ENCODE peak calls at places on chromosomes 11 and 22, in seven cellular contexts. L, A, E, F, I, C and P are unnamed samples.
A peak's percentile ranks its signal among the peaks of the same experiment; 100 is the strongest.

GRCh38 chr11:37449146-37449545 is 851.1 kb upstream of the RAG2 start:
- DNase-seq in E (no peak), F (peak; percentile 30), A (peak; percentile 43), L (peak; percentile 31), C (no peak), I (peak; percentile 78), P (no peak)

GRCh38 chr11:2904153-2905052 is 18.8 kb upstream of the CDKN1C start:
- DNase-seq in L (no peak), C (no peak), I (no peak), A (no peak), E (peak; percentile 72), F (no peak), P (no peak)

GRCh38 chr11:235998-236773 is at the start of gene SIRT3:
- DNase-seq in F (peak; percentile 94), L (peak; percentile 87), A (peak; percentile 95), C (peak; percentile 80), I (peak; percentile 67), E (peak; percentile 89), P (peak; percentile 78)

GRCh38 chr11:79087238-79087956 is 353.4 kb downstream of the TENM4 start:
- DNase-seq in I (peak; percentile 43), E (no peak), F (peak; percentile 78), A (peak; percentile 85), L (peak; percentile 8), C (no peak), P (no peak)

GRCh38 chr11:70742553-70743291 is 344.4 kb downstream of the CTTN start:
- DNase-seq in A (peak; percentile 95), I (no peak), E (peak; percentile 82), C (no peak), L (no peak), F (peak; percentile 90), P (no peak)

GRCh38 chr11:78643676-78644056 is 69.0 kb upstream of the NARS2 start:
- DNase-seq in E (no peak), L (no peak), C (no peak), F (no peak), A (no peak), I (no peak), P (no peak)

GRCh38 chr11:46991391-46991790 is 54.8 kb downstream of the CSTPP1 start:
- DNase-seq in C (no peak), L (no peak), I (no peak), E (no peak), F (no peak), A (no peak), P (no peak)

GRCh38 chr11:120859552-120860295 is 164.2 kb upstream of the TBCEL start:
- DNase-seq in A (no peak), I (no peak), F (no peak), L (no peak), C (no peak), E (no peak), P (no peak)

GRCh38 chr11:69125861-69126260 is 29.9 kb upstream of the SMIM38 start:
- DNase-seq in A (no peak), C (no peak), F (no peak), E (no peak), I (no peak), L (no peak), P (no peak)

GRCh38 chr11:24637520-24637919 is 140.7 kb downstream of the LUZP2 start:
- DNase-seq in E (no peak), L (no peak), A (no peak), I (no peak), F (peak; percentile 12), C (no peak), P (no peak)

GRCh38 chr22:37628830-37629229 is 10.6 kb upstream of the SH3BP1 start:
- DNase-seq in E (no peak), C (no peak), F (no peak), L (no peak), A (no peak), I (no peak), P (no peak)
- H3K4me1 ChIP-seq in E (peaks cover 38% of the 10 kb centered on the region), C (peaks cover 88% of the 10 kb centered on the region), F (peaks cover 8% of the 10 kb centered on the region), L (peaks cover 10% of the 10 kb centered on the region), A (peaks cover 4% of the 10 kb centered on the region), I (peaks cover 9% of the 10 kb centered on the region), P (peaks cover 5% of the 10 kb centered on the region)

GRCh38 chr22:37627091-37627490 is 12.4 kb upstream of the SH3BP1 start:
- DNase-seq in I (no peak), E (no peak), F (no peak), A (no peak), C (no peak), L (peak; percentile 45), P (no peak)

GRCh38 chr22:37626144-37626543 is 13.3 kb upstream of the SH3BP1 start:
- DNase-seq in C (no peak), L (no peak), A (no peak), E (peak; percentile 51), F (no peak), I (peak; percentile 59), P (peak; percentile 80)

GRCh38 chr22:37624876-37625275 is 14.6 kb upstream of the SH3BP1 start:
- DNase-seq in A (no peak), L (no peak), C (no peak), E (no peak), I (no peak), F (no peak), P (no peak)

GRCh38 chr22:37626556-37627075 is 12.9 kb upstream of the SH3BP1 start:
- DNase-seq in A (no peak), C (no peak), F (no peak), L (no peak), E (no peak), I (no peak), P (no peak)

DNA sequence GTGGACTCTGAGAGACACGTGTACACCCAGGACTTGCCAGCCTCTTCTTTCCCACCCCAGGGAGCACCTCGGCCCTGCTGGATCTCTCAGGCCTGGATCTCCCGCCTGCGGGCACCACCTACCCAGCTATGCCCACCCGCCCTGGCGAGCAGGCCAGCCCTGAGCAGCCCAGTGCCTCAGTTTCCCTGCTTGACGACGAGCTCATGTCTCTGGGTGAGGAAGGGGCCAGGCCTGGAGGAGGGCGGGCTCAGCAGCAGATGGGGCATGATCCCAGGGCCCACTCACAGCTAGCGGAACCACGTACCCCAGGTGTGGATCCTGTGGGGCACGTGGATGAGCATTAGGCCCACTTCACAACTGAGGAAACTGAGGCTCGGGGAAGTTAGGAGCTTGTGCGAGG is 13.7 kb upstream of the SH3BP1 start:
- DNase-seq in I (no peak), L (no peak), E (no peak), A (no peak), F (no peak), C (no peak), P (no peak)
- H3K4me1 ChIP-seq in I (no peaks in the 10 kb centered on the region), L (no peaks in the 10 kb centered on the region), E (peaks cover 23% of the 10 kb centered on the region), A (no peaks in the 10 kb centered on the region), F (no peaks in the 10 kb centered on the region), C (peaks cover 66% of the 10 kb centered on the region), P (peaks cover 31% of the 10 kb centered on the region)

GRCh38 chr11:12793506-12793905 is 119.3 kb downstream of the TEAD1 start:
- DNase-seq in I (no peak), A (no peak), E (no peak), F (no peak), L (no peak), C (no peak), P (no peak)
- H3K4me1 ChIP-seq in I (peaks cover 6% of the 10 kb centered on the region), A (peaks cover 19% of the 10 kb centered on the region), E (peaks cover 2% of the 10 kb centered on the region), F (peaks cover 48% of the 10 kb centered on the region), L (peaks cover 29% of the 10 kb centered on the region), C (no peaks in the 10 kb centered on the region), P (peaks cover 11% of the 10 kb centered on the region)

DNA sequence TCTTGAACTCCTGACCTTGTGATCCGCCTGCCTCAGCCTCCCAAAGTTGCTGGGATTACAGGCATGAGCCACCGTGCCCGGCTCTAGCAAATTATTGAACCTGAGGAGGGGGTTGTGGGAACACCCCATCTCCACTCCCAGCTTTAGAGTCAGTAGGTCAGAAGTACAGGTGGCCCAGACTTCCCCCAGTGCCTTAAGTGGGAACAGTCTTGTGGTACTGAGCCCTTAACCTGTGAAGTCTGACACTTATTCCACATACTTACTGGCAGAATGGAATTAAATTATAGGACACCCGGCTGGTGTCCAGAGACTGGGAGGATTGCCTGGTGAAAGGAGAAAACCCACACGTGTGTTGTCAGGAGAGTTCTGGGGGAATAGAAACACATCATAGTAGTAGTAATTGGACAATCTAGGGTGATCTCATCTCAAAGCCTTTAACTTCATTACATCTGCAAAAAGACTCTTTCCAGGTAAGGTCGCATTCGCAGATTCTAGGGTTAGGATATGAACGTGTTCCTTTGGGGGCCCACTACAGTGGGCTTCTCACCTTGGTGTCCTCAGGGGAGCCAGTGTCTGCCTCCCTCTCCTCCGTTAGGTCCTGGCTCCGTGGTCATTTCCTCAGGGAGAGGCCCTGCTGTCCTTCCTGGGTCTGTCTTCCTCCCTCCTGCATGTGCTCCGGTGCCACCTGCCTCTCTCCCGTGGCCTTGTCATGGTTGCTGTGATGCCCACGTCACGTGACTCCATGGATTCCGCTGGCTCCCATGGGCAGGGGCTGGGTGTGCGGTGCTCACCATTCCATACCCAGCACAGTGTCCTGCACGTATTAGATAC is 63.8 kb downstream of the BCR start:
- DNase-seq in E (no peak), A (no peak), F (no peak), L (no peak), C (no peak), I (no peak), P (no peak)
- H3K4me1 ChIP-seq in E (peaks cover 30% of the 10 kb centered on the region), A (peaks cover 39% of the 10 kb centered on the region), F (peaks cover 84% of the 10 kb centered on the region), L (peaks cover 28% of the 10 kb centered on the region), C (peaks cover 84% of the 10 kb centered on the region), I (peaks cover 6% of the 10 kb centered on the region), P (peaks cover 8% of the 10 kb centered on the region)

GRCh38 chr11:73390601-73391565 is 14.7 kb downstream of the RELT start:
- DNase-seq in E (no peak), L (no peak), C (no peak), F (no peak), I (no peak), A (no peak), P (no peak)

GRCh38 chr11:73392108-73393010 is 16.2 kb downstream of the RELT start:
- DNase-seq in C (no peak), A (no peak), I (no peak), L (no peak), E (no peak), F (no peak), P (no peak)

GRCh38 chr11:73393011-73393380 is 16.8 kb downstream of the RELT start:
- DNase-seq in F (no peak), C (no peak), A (no peak), E (no peak), L (no peak), I (no peak), P (no peak)

GRCh38 chr11:73389902-73390301 is 13.7 kb downstream of the RELT start:
- DNase-seq in F (no peak), C (no peak), L (no peak), A (no peak), E (no peak), I (no peak), P (no peak)

DNA sequence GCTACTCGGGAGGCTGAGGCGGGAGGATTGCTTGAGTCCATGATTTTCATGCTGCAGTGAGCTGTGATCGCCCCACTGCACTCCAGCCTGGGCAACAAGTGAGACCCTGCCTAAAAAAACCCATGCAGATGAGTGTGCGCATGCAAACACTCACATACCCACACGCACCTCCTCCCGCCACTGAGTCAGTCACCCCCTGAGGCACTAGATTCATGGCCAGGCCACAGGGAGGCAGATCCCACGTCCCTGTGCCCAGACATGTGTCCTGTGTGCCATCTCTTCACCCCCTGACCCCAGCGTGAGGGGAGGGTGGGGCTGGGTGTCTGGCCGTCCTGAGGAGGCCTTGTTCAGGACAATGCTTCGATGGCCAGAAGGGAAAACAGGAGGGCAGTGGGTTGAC is 15.5 kb downstream of the RELT start:
- DNase-seq in A (no peak), L (no peak), E (no peak), C (no peak), F (no peak), I (no peak), P (no peak)
- H3K4me1 ChIP-seq in A (no peaks in the 10 kb centered on the region), L (no peaks in the 10 kb centered on the region), E (no peaks in the 10 kb centered on the region), C (peaks cover 5% of the 10 kb centered on the region), F (no peaks in the 10 kb centered on the region), I (no peaks in the 10 kb centered on the region), P (peaks cover 4% of the 10 kb centered on the region)